ENCODE peak calls at places on chromosomes 16 and 17, in six cellular contexts. R is WERI-Rb-1, U is WTC11, S is dorsolateral prefrontal cortex, A is stomach, T is GM12864. N is an unnamed sample.

GRCh38 chr17:67947325-67947813 is 48.9 kb downstream of the C17orf58 start:
- DNase-seq in R (no peak), U (no peak), S (no peak), A (no peak), T (no peak), N (no peak)

GRCh38 chr17:61362396-61362795 is 37.2 kb upstream of the TBX2 start:
- DNase-seq in R (no peak), U (no peak), S (no peak), A (no peak), T (no peak), N (no peak)

GRCh38 chr16:89312194-89312593 is 94.7 kb downstream of the ZNF778 start:
- DNase-seq in R (no peak), U (no peak), S (no peak), A (no peak), T (no peak), N (no peak)

GRCh38 chr16:15690296-15690695 is 40.3 kb downstream of the NDE1 start:
- DNase-seq in R (no peak), U (no peak), S (no peak), A (no peak), T (no peak), N (no peak)

GRCh38 chr17:57629470-57629869 is 115.6 kb downstream of the CCDC182 start:
- DNase-seq in R (no peak), U (no peak), S (no peak), A (no peak), T (peak), N (no peak)

GRCh38 chr16:6558133-6558532 is 774.5 kb upstream of the RBFOX1 start:
- DNase-seq in R (no peak), U (no peak), S (no peak), A (no peak), T (no peak), N (peak)

GRCh38 chr17:27572665-27573064 is 58.3 kb upstream of the LGALS9 start:
- DNase-seq in R (no peak), U (no peak), S (no peak), A (no peak), T (no peak), N (no peak)

GRCh38 chr16:57822018-57822553 is 19.8 kb upstream of the KIFC3 start:
- DNase-seq in R (no peak), U (no peak), S (no peak), A (no peak), T (no peak), N (no peak)

GRCh38 chr16:75566889-75567255 is 693 bp downstream of the GABARAPL2 start:
- DNase-seq in R (no peak), U (peak), S (no peak), A (no peak), T (no peak), N (no peak)

GRCh38 chr17:79248843-79249242 is 174.2 kb downstream of the ENGASE start:
- DNase-seq in R (no peak), U (no peak), S (no peak), A (no peak), T (no peak), N (no peak)

GRCh38 chr16:88086571-88087516 is 135.6 kb downstream of the BANP start:
- DNase-seq in R (no peak), U (no peak), S (no peak), A (no peak), T (no peak), N (no peak)

GRCh38 chr16:10314811-10315210 is 71.0 kb upstream of the ATF7IP2 start:
- DNase-seq in R (no peak), U (no peak), S (no peak), A (no peak), T (no peak), N (no peak)